ENCODE peak calls at places on chromosomes 3 and 15, in four cellular contexts. C is activated B cell treated with CpG ODN at 0.5 μM for 24 hours; E is activated naive CD4-positive, alpha-beta T cell; R is heart left ventricle. J is an unnamed sample.

GRCh38 chr3:81303326-81303725 is 458.1 kb downstream of the GBE1 start:
- DNase-seq in C (no peak), E (no peak), R (no peak), J (no peak)

GRCh38 chr3:105564546-105565288 is 198.0 kb downstream of the ALCAM start:
- DNase-seq in C (no peak), E (no peak), R (no peak), J (no peak)

GRCh38 chr15:52095597-52096262 is 16.8 kb downstream of the BCL2L10 start:
- DNase-seq in C (no peak), E (no peak), R (no peak), J (no peak)

GRCh38 chr3:174710622-174711021 is 148.5 kb upstream of the NAALADL2 start:
- DNase-seq in C (no peak), E (no peak), R (no peak), J (no peak)

GRCh38 chr3:174613173-174613572 is 246.0 kb upstream of the NAALADL2 start:
- DNase-seq in C (no peak), E (no peak), R (no peak), J (no peak)

GRCh38 chr15:70344666-70345065 is 246.9 kb upstream of the TLE3 start:
- DNase-seq in C (no peak), E (no peak), R (no peak), J (no peak)

GRCh38 chr3:9750556-9751411 is 1.0 kb downstream of the OGG1 start:
- DNase-seq in C (no peak), E (no peak), R (no peak), J (no peak)

GRCh38 chr3:127490271-127491023 is 100.1 kb downstream of the TPRA1 start:
- DNase-seq in C (no peak), E (no peak), R (no peak), J (no peak)

GRCh38 chr15:73578036-73578435 is 55.2 kb downstream of the NPTN start:
- DNase-seq in C (no peak), E (no peak), R (no peak), J (no peak)

GRCh38 chr3:8069981-8070380 is 431.6 kb upstream of the LMCD1 start:
- DNase-seq in C (no peak), E (no peak), R (no peak), J (no peak)

GRCh38 chr15:73031648-73032047 is 20.6 kb upstream of the NEO1 start:
- DNase-seq in C (no peak), E (no peak), R (no peak), J (no peak)

GRCh38 chr3:160378331-160379109 is 20.5 kb downstream of the IFT80 start:
- DNase-seq in C (no peak), E (no peak), R (no peak), J (no peak)

GRCh38 chr3:196694202-196694638 is 17.8 kb downstream of the CEP19 start:
- DNase-seq in C (no peak), E (no peak), R (no peak), J (no peak)

J was measured in mesothelial cell of epicardium.